ENCODE peak calls at places on chromosomes 12 and 14, in five cellular contexts. L is left lung, H is GM13976, K is RWPE1, O is transverse colon. E is an unnamed sample.

GRCh38 chr14:56136571-56137498 is 18.6 kb downstream of the PELI2 start:
- DNase-seq in K (no peak), H (no peak), O (no peak), L (no peak), E (no peak)

GRCh38 chr12:24302708-24303107 is 353.2 kb upstream of the SOX5 start:
- DNase-seq in K (no peak), H (no peak), L (no peak), O (no peak), E (no peak)

GRCh38 chr12:126874427-126875026 is 1392.4 kb upstream of the TMEM132C start:
- DNase-seq in L (peak), O (peak), H (peak), K (peak), E (peak)

GRCh38 chr12:110256780-110257431 is 24.1 kb upstream of the ATP2A2 start:
- DNase-seq in L (peak), O (no peak), K (no peak), H (no peak), E (no peak)

GRCh38 chr14:37594916-37595808 is at the start of the genes FOXA1 and TTC6:
- DNase-seq in O (peak), H (no peak), L (peak), K (peak), E (peak)

GRCh38 chr12:116882742-116883141 is 1.5 kb upstream of the HRK start:
- DNase-seq in O (no peak), L (no peak), K (no peak), H (peak), E (peak)

GRCh38 chr14:100988956-100989355 is 85.4 kb upstream of the RTL1 start:
- DNase-seq in L (no peak), H (no peak), K (no peak), O (no peak), E (no peak)

GRCh38 chr12:7951671-7952070 is 15.7 kb upstream of the SLC2A3 start:
- DNase-seq in O (no peak), K (no peak), H (no peak), L (no peak), E (no peak)